ENCODE peak calls at places on chromosomes 3 and 15, in seven cellular contexts. A is left cardiac atrium, P is stromal cell of bone marrow, H is ascending aorta, V is GM12865, S is AG10803, L is RWPE1. R is an unnamed sample.

GRCh38 chr15:99401971-99402732 is 150.9 kb downstream of the LRRC28 start:
- DNase-seq in A (no peak), P (no peak), L (no peak), H (no peak), S (no peak), V (no peak), R (peak)

GRCh38 chr15:27410986-27411385 is 440.0 kb downstream of the GABRG3 start:
- DNase-seq in H (no peak), P (no peak), A (no peak), V (no peak), S (no peak), L (no peak), R (no peak)

GRCh38 chr3:141370065-141370533 is 1.8 kb downstream of the ZBTB38 start:
- DNase-seq in L (peak), S (peak), P (peak), V (peak), A (no peak), H (peak), R (peak)

GRCh38 chr15:68653795-68654194 is 75.0 kb downstream of the CORO2B start:
- DNase-seq in S (no peak), A (no peak), H (no peak), L (no peak), V (no peak), P (no peak), R (no peak)

GRCh38 chr3:139300416-139300815 is 43.4 kb upstream of the MRPS22 start:
- DNase-seq in S (no peak), V (no peak), P (no peak), A (no peak), H (no peak), L (no peak), R (no peak)

GRCh38 chr15:66172339-66172980 is 81.1 kb downstream of the MEGF11 start:
- DNase-seq in P (no peak), L (no peak), H (no peak), A (no peak), V (no peak), S (no peak), R (no peak)

GRCh38 chr3:149489060-149489690 is 14.7 kb downstream of the TM4SF4 start:
- DNase-seq in S (peak), A (no peak), V (peak), L (no peak), H (no peak), P (no peak), R (no peak)

GRCh38 chr15:51315726-51316125 is 22.7 kb downstream of the CYP19A1 start:
- DNase-seq in P (no peak), L (no peak), H (no peak), A (no peak), S (no peak), V (no peak), R (no peak)

GRCh38 chr3:42042747-42043115 is 48.4 kb upstream of the TRAK1 start:
- DNase-seq in A (no peak), H (no peak), V (no peak), L (no peak), S (peak), P (no peak), R (no peak)

GRCh38 chr15:90903733-90904536 is 833 bp downstream of the MAN2A2 start:
- DNase-seq in P (no peak), A (peak), L (no peak), V (peak), S (no peak), H (no peak), R (no peak)

R was measured in activated CD8-positive, alpha-beta memory T cell treated with anti-CD3 and anti-CD28 coated beads, Interleukin-2, amount 10 ng/mL, durations not matched to agents 7 days and 5 days.